ENCODE peak calls at places on chromosomes 4 and X, in five cellular contexts. One of them, this sample, is unnamed.

GRCh38 chrX:120570201-120570600 is 9.4 kb upstream of the CUL4B start:
- DNase-seq in PC-3: no peak
- DNase-seq in fibroblast of villous mesenchyme: no peak
- DNase-seq in cardiac fibroblast: no peak
- DNase-seq in right lobe of liver: no peak
- DNase-seq in this sample: no peak

GRCh38 chr4:89868999-89869589 is 25.6 kb upstream of the MMRN1 start:
- DNase-seq in PC-3: peak
- DNase-seq in fibroblast of villous mesenchyme: peak
- DNase-seq in cardiac fibroblast: peak
- DNase-seq in right lobe of liver: no peak
- DNase-seq in this sample: peak

GRCh38 chr4:27775156-27775555 is 914.5 kb downstream of the STIM2 start:
- DNase-seq in PC-3: no peak
- DNase-seq in fibroblast of villous mesenchyme: no peak
- DNase-seq in cardiac fibroblast: no peak
- DNase-seq in right lobe of liver: no peak
- DNase-seq in this sample: no peak

GRCh38 chrX:24506082-24506481 is 41.0 kb downstream of the PDK3 start:
- DNase-seq in PC-3: peak
- DNase-seq in fibroblast of villous mesenchyme: peak
- DNase-seq in cardiac fibroblast: no peak
- DNase-seq in right lobe of liver: no peak
- DNase-seq in this sample: no peak

GRCh38 chr4:90118547-90119211 is 8.5 kb upstream of the CCSER1 start:
- DNase-seq in PC-3: no peak
- DNase-seq in fibroblast of villous mesenchyme: no peak
- DNase-seq in cardiac fibroblast: no peak
- DNase-seq in right lobe of liver: no peak
- DNase-seq in this sample: no peak

GRCh38 chrX:69130448-69130847 is 34.8 kb downstream of the PJA1 start:
- DNase-seq in PC-3: no peak
- DNase-seq in fibroblast of villous mesenchyme: no peak
- DNase-seq in cardiac fibroblast: no peak
- DNase-seq in right lobe of liver: no peak
- DNase-seq in this sample: no peak

GRCh38 chr4:47668810-47669408 is 169.0 kb downstream of the CORIN start:
- DNase-seq in PC-3: peak
- DNase-seq in fibroblast of villous mesenchyme: peak
- DNase-seq in cardiac fibroblast: peak
- DNase-seq in right lobe of liver: no peak
- DNase-seq in this sample: peak

GRCh38 chrX:1521459-1521956 is 15.5 kb downstream of the P2RY8 start:
- DNase-seq in PC-3: no peak
- DNase-seq in fibroblast of villous mesenchyme: no peak
- DNase-seq in cardiac fibroblast: no peak
- DNase-seq in right lobe of liver: peak
- DNase-seq in this sample: no peak

GRCh38 chr4:27189683-27190082 is 329.0 kb downstream of the STIM2 start:
- DNase-seq in PC-3: peak
- DNase-seq in fibroblast of villous mesenchyme: no peak
- DNase-seq in cardiac fibroblast: no peak
- DNase-seq in right lobe of liver: no peak
- DNase-seq in this sample: no peak

GRCh38 chr4:135201081-135201480 is 999.5 kb upstream of the PABPC4L start:
- DNase-seq in PC-3: no peak
- DNase-seq in fibroblast of villous mesenchyme: peak
- DNase-seq in cardiac fibroblast: no peak
- DNase-seq in right lobe of liver: no peak
- DNase-seq in this sample: peak

GRCh38 chr4:133188433-133189175 is 39.5 kb downstream of the PCDH10 start:
- DNase-seq in PC-3: no peak
- DNase-seq in fibroblast of villous mesenchyme: no peak
- DNase-seq in cardiac fibroblast: no peak
- DNase-seq in right lobe of liver: no peak
- DNase-seq in this sample: peak

GRCh38 chr4:93839704-93840103 is 11.2 kb downstream of the ATOH1 start:
- DNase-seq in PC-3: no peak
- DNase-seq in fibroblast of villous mesenchyme: no peak
- DNase-seq in cardiac fibroblast: no peak
- DNase-seq in right lobe of liver: no peak
- DNase-seq in this sample: no peak

GRCh38 chr4:106587558-106587957 is 219.0 kb upstream of the GIMD1 start:
- DNase-seq in PC-3: peak
- DNase-seq in fibroblast of villous mesenchyme: peak
- DNase-seq in cardiac fibroblast: peak
- DNase-seq in right lobe of liver: no peak
- DNase-seq in this sample: peak

GRCh38 chr4:3287972-3288570 is 4.8 kb upstream of the RGS12 start:
- DNase-seq in PC-3: no peak
- DNase-seq in fibroblast of villous mesenchyme: no peak
- DNase-seq in cardiac fibroblast: no peak
- DNase-seq in right lobe of liver: no peak
- DNase-seq in this sample: no peak

GRCh38 chrX:151151668-151152267 is 24.6 kb upstream of the GPR50 start:
- DNase-seq in PC-3: peak
- DNase-seq in fibroblast of villous mesenchyme: peak
- DNase-seq in cardiac fibroblast: peak
- DNase-seq in right lobe of liver: no peak
- DNase-seq in this sample: peak

GRCh38 chr4:184248216-184248615 is 30.5 kb upstream of the ENPP6 start:
- DNase-seq in PC-3: no peak
- DNase-seq in fibroblast of villous mesenchyme: peak
- DNase-seq in cardiac fibroblast: peak
- DNase-seq in right lobe of liver: no peak
- DNase-seq in this sample: no peak

GRCh38 chrX:107775734-107776511 is at the start of gene TSC22D3:
- DNase-seq in PC-3: peak
- DNase-seq in fibroblast of villous mesenchyme: peak
- DNase-seq in cardiac fibroblast: peak
- DNase-seq in right lobe of liver: peak
- DNase-seq in this sample: peak

GRCh38 chrX:135009838-135010237 is 12.5 kb downstream of the RTL8B start:
- DNase-seq in PC-3: no peak
- DNase-seq in fibroblast of villous mesenchyme: no peak
- DNase-seq in cardiac fibroblast: no peak
- DNase-seq in right lobe of liver: no peak
- DNase-seq in this sample: no peak

GRCh38 chrX:88425739-88426138 is 321.3 kb upstream of the CPXCR1 start:
- DNase-seq in PC-3: peak
- DNase-seq in fibroblast of villous mesenchyme: no peak
- DNase-seq in cardiac fibroblast: peak
- DNase-seq in right lobe of liver: no peak
- DNase-seq in this sample: no peak

GRCh38 chrX:54166915-54167314 is 16.1 kb downstream of the FAM120C start:
- DNase-seq in PC-3: no peak
- DNase-seq in fibroblast of villous mesenchyme: peak
- DNase-seq in cardiac fibroblast: peak
- DNase-seq in right lobe of liver: no peak
- DNase-seq in this sample: no peak

GRCh38 chrX:54171091-54171490 is 12.0 kb downstream of the FAM120C start:
- DNase-seq in PC-3: no peak
- DNase-seq in fibroblast of villous mesenchyme: no peak
- DNase-seq in cardiac fibroblast: no peak
- DNase-seq in right lobe of liver: no peak
- DNase-seq in this sample: no peak

GRCh38 chrX:54172455-54172854 is 10.6 kb downstream of the FAM120C start:
- DNase-seq in PC-3: peak
- DNase-seq in fibroblast of villous mesenchyme: no peak
- DNase-seq in cardiac fibroblast: no peak
- DNase-seq in right lobe of liver: no peak
- DNase-seq in this sample: no peak

GRCh38 chrX:54173791-54174190 is 9.3 kb downstream of the FAM120C start:
- DNase-seq in PC-3: no peak
- DNase-seq in fibroblast of villous mesenchyme: no peak
- DNase-seq in cardiac fibroblast: no peak
- DNase-seq in right lobe of liver: no peak
- DNase-seq in this sample: no peak

GRCh38 chrX:54171527-54171926 is 11.5 kb downstream of the FAM120C start:
- DNase-seq in PC-3: no peak
- DNase-seq in fibroblast of villous mesenchyme: peak
- DNase-seq in cardiac fibroblast: peak
- DNase-seq in right lobe of liver: no peak
- DNase-seq in this sample: no peak
- TF ChIP-seq CTCF in PC-3: no peak
- TF ChIP-seq CTCF in fibroblast of villous mesenchyme: no peak
- TF ChIP-seq CTCF in cardiac fibroblast: no peak
- TF ChIP-seq CTCF in right lobe of liver: no peak
- TF ChIP-seq CTCF in this sample: no peak

DNA sequence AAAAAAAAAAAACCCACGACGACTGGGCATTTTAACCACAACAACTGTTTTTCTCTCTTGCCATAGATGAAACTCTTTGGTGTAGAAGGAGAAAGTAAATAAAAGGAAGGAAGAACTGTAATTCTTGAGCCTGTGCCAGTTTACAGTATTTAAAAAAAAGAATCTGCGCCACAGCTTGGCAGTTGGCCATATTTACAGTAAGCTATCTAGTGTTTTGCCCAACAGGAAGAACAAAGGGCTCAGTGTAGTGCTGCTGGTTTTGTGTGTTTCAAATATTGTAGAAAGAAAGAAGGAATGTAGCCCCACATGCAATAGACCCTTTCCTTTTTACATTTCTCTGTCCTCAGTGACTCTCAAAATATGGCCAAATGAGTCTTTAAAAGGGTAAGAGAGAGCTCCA is 66.1 kb downstream of the NR3C2 start:
- DNase-seq in PC-3: peak
- DNase-seq in fibroblast of villous mesenchyme: peak
- DNase-seq in cardiac fibroblast: peak
- DNase-seq in right lobe of liver: no peak
- DNase-seq in this sample: peak
- H3K4me3 ChIP-seq in PC-3: peak
- H3K4me3 ChIP-seq in fibroblast of villous mesenchyme: no peak
- H3K4me3 ChIP-seq in cardiac fibroblast: no peak
- H3K4me3 ChIP-seq in right lobe of liver: no peak
- H3K4me3 ChIP-seq in this sample: no peak

GRCh38 chrX:129540068-129540653 is at the start of gene OCRL:
- DNase-seq in PC-3: peak
- DNase-seq in fibroblast of villous mesenchyme: peak
- DNase-seq in cardiac fibroblast: peak
- DNase-seq in right lobe of liver: peak
- DNase-seq in this sample: peak
- TF ChIP-seq CTCF in PC-3: peak
- TF ChIP-seq CTCF in fibroblast of villous mesenchyme: peak
- TF ChIP-seq CTCF in cardiac fibroblast: peak
- TF ChIP-seq CTCF in right lobe of liver: peak
- TF ChIP-seq CTCF in this sample: peak

GRCh38 chrX:152987801-152988200 is 6.1 kb downstream of the PNMA5 start:
- DNase-seq in PC-3: no peak
- DNase-seq in fibroblast of villous mesenchyme: no peak
- DNase-seq in cardiac fibroblast: no peak
- DNase-seq in right lobe of liver: no peak
- DNase-seq in this sample: no peak

GRCh38 chrX:152991123-152991522 is 2.8 kb downstream of the PNMA5 start:
- DNase-seq in PC-3: no peak
- DNase-seq in fibroblast of villous mesenchyme: no peak
- DNase-seq in cardiac fibroblast: no peak
- DNase-seq in right lobe of liver: no peak
- DNase-seq in this sample: no peak

GRCh38 chrX:152989292-152989658 is 4.6 kb downstream of the PNMA5 start:
- DNase-seq in PC-3: no peak
- DNase-seq in fibroblast of villous mesenchyme: peak
- DNase-seq in cardiac fibroblast: peak
- DNase-seq in right lobe of liver: no peak
- DNase-seq in this sample: peak

GRCh38 chrX:152992120-152992519 is 1.8 kb downstream of the PNMA5 start:
- DNase-seq in PC-3: no peak
- DNase-seq in fibroblast of villous mesenchyme: no peak
- DNase-seq in cardiac fibroblast: no peak
- DNase-seq in right lobe of liver: no peak
- DNase-seq in this sample: no peak

GRCh38 chrX:152988536-152989291 is 5.2 kb downstream of the PNMA5 start:
- DNase-seq in PC-3: no peak
- DNase-seq in fibroblast of villous mesenchyme: no peak
- DNase-seq in cardiac fibroblast: no peak
- DNase-seq in right lobe of liver: no peak
- DNase-seq in this sample: no peak
- H3K4me3 ChIP-seq in PC-3: no peak
- H3K4me3 ChIP-seq in fibroblast of villous mesenchyme: no peak
- H3K4me3 ChIP-seq in cardiac fibroblast: no peak
- H3K4me3 ChIP-seq in right lobe of liver: no peak
- H3K4me3 ChIP-seq in this sample: no peak

DNA sequence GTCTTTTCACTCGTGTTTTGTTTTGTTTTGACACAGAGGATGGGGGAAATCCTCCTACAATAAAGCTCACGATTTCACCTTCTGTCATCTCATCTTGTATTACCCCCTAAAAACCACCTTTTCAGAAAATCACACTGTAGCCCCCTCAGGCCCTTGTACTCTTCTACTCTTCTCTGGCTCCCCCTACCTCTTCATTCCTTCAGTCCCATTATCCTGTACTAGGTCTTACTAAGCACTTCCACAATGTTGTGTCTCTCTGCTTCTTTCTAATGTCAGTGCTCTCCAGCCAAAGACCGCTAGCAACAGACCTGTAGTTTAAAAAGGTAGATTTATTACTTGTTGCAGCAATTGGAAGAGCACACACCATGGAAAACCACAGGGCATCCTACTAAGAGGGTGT is 30.0 kb upstream of the RNF128 start:
- DNase-seq in PC-3: no peak
- DNase-seq in fibroblast of villous mesenchyme: no peak
- DNase-seq in cardiac fibroblast: no peak
- DNase-seq in right lobe of liver: no peak
- DNase-seq in this sample: no peak
- TF ChIP-seq CTCF in PC-3: no peak
- TF ChIP-seq CTCF in fibroblast of villous mesenchyme: no peak
- TF ChIP-seq CTCF in cardiac fibroblast: no peak
- TF ChIP-seq CTCF in right lobe of liver: no peak
- TF ChIP-seq CTCF in this sample: no peak

GRCh38 chrX:23333842-23334535 is 660 bp upstream of the PTCHD1 start:
- DNase-seq in PC-3: no peak
- DNase-seq in fibroblast of villous mesenchyme: no peak
- DNase-seq in cardiac fibroblast: no peak
- DNase-seq in right lobe of liver: no peak
- DNase-seq in this sample: no peak
- H3K4me3 ChIP-seq in PC-3: no peak
- H3K4me3 ChIP-seq in fibroblast of villous mesenchyme: no peak
- H3K4me3 ChIP-seq in cardiac fibroblast: no peak
- H3K4me3 ChIP-seq in right lobe of liver: no peak
- H3K4me3 ChIP-seq in this sample: no peak

This sample was measured in astrocyte of the spinal cord.